ENCODE peak calls at places on chromosomes 12 and 14, in ten cellular contexts. Q is heart right ventricle; X is uterus; J is endodermal cell; W is A549; E is left lung; L is neural progenitor cell; F is CD8-positive, alpha-beta T cell; K is GM12878; S is stomach. O is an unnamed sample. For H3K4me1, the result is how much of the 10 kb centered on the place peaks cover.

GRCh38 chr12:103962493-103962892 is 3.2 kb upstream of the TDG start:
- DNase-seq in Q (no peak), X (no peak), J (no peak), W (no peak), E (no peak), L (no peak), F (no peak), K (no peak), S (no peak), O (no peak)

GRCh38 chr14:34851395-34851794 is 23.8 kb downstream of the BAZ1A start:
- DNase-seq in Q (no peak), X (no peak), J (no peak), W (peak), E (no peak), L (no peak), F (no peak), K (no peak), S (no peak), O (no peak)

GRCh38 chr12:95218164-95218851 is 701 bp downstream of the VEZT start:
- DNase-seq in Q (no peak), X (no peak), J (no peak), W (no peak), E (no peak), L (no peak), F (no peak), K (peak), S (no peak), O (no peak)

GRCh38 chr12:132272706-132273105 is 56.7 kb downstream of the GALNT9 start:
- DNase-seq in Q (no peak), X (no peak), J (no peak), W (no peak), E (peak), L (no peak), F (no peak), K (no peak), S (no peak), O (no peak)

GRCh38 chr12:51740536-51740935 is 108.0 kb downstream of the FIGNL2 start:
- DNase-seq in Q (no peak), X (no peak), J (no peak), W (no peak), E (no peak), L (no peak), F (no peak), K (no peak), S (no peak), O (no peak)

GRCh38 chr14:31717294-31718085 is 156.3 kb downstream of the NUBPL start:
- DNase-seq in Q (no peak), X (no peak), J (no peak), W (no peak), E (no peak), L (no peak), F (no peak), K (no peak), S (no peak), O (no peak)

GRCh38 chr12:133234971-133235370 is 706 bp downstream of the ANHX start:
- DNase-seq in Q (no peak), X (no peak), J (no peak), W (no peak), E (no peak), L (no peak), F (no peak), K (no peak), S (no peak), O (no peak)

GRCh38 chr14:54329082-54329695 is 67.6 kb upstream of the CDKN3 start:
- DNase-seq in Q (no peak), X (peak), J (peak), W (peak), E (no peak), L (peak), F (no peak), K (no peak), S (peak), O (peak)

GRCh38 chr12:118358607-118359540 is 13.8 kb downstream of the TAOK3 start:
- DNase-seq in Q (no peak), X (no peak), J (no peak), W (peak), E (no peak), L (no peak), F (no peak), K (no peak), S (no peak), O (no peak)

GRCh38 chr14:97298331-97298730 is 501.1 kb downstream of the VRK1 start:
- DNase-seq in Q (no peak), X (no peak), J (peak), W (peak), E (no peak), L (peak), F (no peak), K (no peak), S (no peak), O (peak)

GRCh38 chr14:55500219-55500701 is 59.8 kb upstream of the TBPL2 start:
- DNase-seq in Q (no peak), X (no peak), J (no peak), W (no peak), E (no peak), L (no peak), F (no peak), K (no peak), S (no peak), O (no peak)

GRCh38 chr12:113485330-113485729 is 13.7 kb upstream of the LHX5 start:
- DNase-seq in Q (no peak), X (no peak), J (peak), W (no peak), E (no peak), L (peak), F (no peak), K (no peak), S (no peak), O (no peak)

GRCh38 chr12:106080111-106080732 is 58.5 kb downstream of the NUAK1 start:
- DNase-seq in Q (no peak), X (peak), J (peak), W (no peak), E (no peak), L (peak), F (no peak), K (no peak), S (no peak), O (no peak)

GRCh38 chr14:61326149-61326548 is 4.8 kb downstream of the PRKCH start:
- DNase-seq in Q (no peak), X (no peak), J (no peak), W (no peak), E (no peak), L (no peak), F (no peak), K (no peak), S (no peak), O (no peak)

GRCh38 chr12:32302218-32302826 is 97.0 kb upstream of the FGD4 start:
- DNase-seq in Q (no peak), X (no peak), J (peak), W (no peak), E (no peak), L (peak), F (no peak), K (peak), S (no peak), O (peak)

GRCh38 chr12:27818421-27818918 is 38.4 kb upstream of the MANSC4 start:
- DNase-seq in Q (no peak), X (peak), J (no peak), W (no peak), E (no peak), L (no peak), F (no peak), K (no peak), S (no peak), O (no peak)

DNA sequence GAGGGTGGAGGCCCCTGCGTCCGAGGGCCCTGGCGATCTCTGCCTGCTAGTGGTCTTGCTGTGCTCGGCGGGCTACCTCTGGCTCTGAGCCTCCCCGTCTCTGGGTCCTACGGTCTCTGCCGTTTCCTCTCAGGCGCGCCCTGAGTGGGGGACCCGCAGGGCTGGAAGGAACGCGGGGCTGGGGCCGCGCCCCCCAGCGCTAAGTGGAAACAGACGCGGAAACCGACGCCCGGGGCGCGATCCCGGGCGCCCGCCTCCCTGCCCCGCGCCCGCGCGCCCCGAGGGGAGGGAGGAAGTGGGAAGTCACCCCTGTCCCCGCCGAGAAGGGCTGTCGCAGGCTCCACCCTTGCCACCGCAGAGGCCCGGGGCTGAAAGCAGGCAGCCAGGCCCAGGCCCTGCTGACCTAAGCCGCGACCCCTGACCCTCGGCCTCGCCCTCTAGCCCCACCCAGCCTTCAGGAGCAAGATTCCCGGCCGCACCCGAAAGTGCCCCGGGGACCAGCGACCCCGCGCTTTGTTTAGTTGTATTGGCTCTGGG is 831 bp downstream of the CRIP1 start:
- DNase-seq in Q (peak), X (peak), J (no peak), W (no peak), E (peak), L (peak), F (peak), K (no peak), S (peak), O (no peak)
- H3K4me3 ChIP-seq in Q (peak), X (peak), J (no peak), W (peak), E (peak), L (peak), F (peak), K (peak), S (peak), O (peak)

GRCh38 chr12:8831116-8831515 is 8.7 kb downstream of the A2ML1 start:
- DNase-seq in Q (no peak), X (no peak), J (no peak), W (no peak), E (no peak), L (no peak), F (no peak), K (no peak), S (no peak), O (no peak)
- TF ChIP-seq CTCF in Q (no peak), X (no peak), J (no peak), W (no peak), E (no peak), L (no peak), F (no peak), K (no peak), S (no peak), O (no peak)

GRCh38 chr14:25049127-25049558 is 804 bp downstream of the STXBP6 start:
- DNase-seq in Q (peak), X (no peak), J (peak), W (no peak), E (no peak), L (no peak), F (no peak), K (no peak), S (no peak), O (no peak)
- H3K4me1 ChIP-seq in Q (under half), X (under half), J (under half), W (under half), E (under half), L (under half), F (under half), K (under half), S (under half), O (under half)

GRCh38 chr12:57996520-57996919 is 55.2 kb downstream of the ATP23 start:
- DNase-seq in Q (no peak), X (no peak), J (no peak), W (no peak), E (no peak), L (no peak), F (no peak), K (no peak), S (no peak), O (no peak)

GRCh38 chr12:57998251-57998650 is 56.9 kb downstream of the ATP23 start:
- DNase-seq in Q (no peak), X (no peak), J (no peak), W (no peak), E (no peak), L (no peak), F (no peak), K (no peak), S (no peak), O (no peak)

GRCh38 chr12:58000499-58000898 is 59.1 kb downstream of the ATP23 start:
- DNase-seq in Q (no peak), X (no peak), J (no peak), W (no peak), E (no peak), L (no peak), F (no peak), K (no peak), S (no peak), O (no peak)
- H3K4me3 ChIP-seq in Q (no peak), X (no peak), J (no peak), W (no peak), E (no peak), L (no peak), F (no peak), K (no peak), S (no peak), O (no peak)

GRCh38 chr12:110282343-110282860 is 1.4 kb downstream of the ATP2A2 start:
- DNase-seq in Q (no peak), X (no peak), J (no peak), W (no peak), E (no peak), L (no peak), F (no peak), K (no peak), S (no peak), O (no peak)

GRCh38 chr12:110279976-110280783 is 867 bp upstream of the ATP2A2 start:
- DNase-seq in Q (peak), X (no peak), J (peak), W (peak), E (no peak), L (peak), F (peak), K (no peak), S (peak), O (no peak)

GRCh38 chr12:110279561-110279960 is 1.5 kb upstream of the ATP2A2 start:
- DNase-seq in Q (no peak), X (no peak), J (peak), W (no peak), E (no peak), L (peak), F (no peak), K (no peak), S (no peak), O (no peak)

GRCh38 chr12:110281549-110282342 is 699 bp downstream of the ATP2A2 start:
- DNase-seq in Q (peak), X (peak), J (peak), W (peak), E (peak), L (no peak), F (peak), K (no peak), S (peak), O (peak)

DNA sequence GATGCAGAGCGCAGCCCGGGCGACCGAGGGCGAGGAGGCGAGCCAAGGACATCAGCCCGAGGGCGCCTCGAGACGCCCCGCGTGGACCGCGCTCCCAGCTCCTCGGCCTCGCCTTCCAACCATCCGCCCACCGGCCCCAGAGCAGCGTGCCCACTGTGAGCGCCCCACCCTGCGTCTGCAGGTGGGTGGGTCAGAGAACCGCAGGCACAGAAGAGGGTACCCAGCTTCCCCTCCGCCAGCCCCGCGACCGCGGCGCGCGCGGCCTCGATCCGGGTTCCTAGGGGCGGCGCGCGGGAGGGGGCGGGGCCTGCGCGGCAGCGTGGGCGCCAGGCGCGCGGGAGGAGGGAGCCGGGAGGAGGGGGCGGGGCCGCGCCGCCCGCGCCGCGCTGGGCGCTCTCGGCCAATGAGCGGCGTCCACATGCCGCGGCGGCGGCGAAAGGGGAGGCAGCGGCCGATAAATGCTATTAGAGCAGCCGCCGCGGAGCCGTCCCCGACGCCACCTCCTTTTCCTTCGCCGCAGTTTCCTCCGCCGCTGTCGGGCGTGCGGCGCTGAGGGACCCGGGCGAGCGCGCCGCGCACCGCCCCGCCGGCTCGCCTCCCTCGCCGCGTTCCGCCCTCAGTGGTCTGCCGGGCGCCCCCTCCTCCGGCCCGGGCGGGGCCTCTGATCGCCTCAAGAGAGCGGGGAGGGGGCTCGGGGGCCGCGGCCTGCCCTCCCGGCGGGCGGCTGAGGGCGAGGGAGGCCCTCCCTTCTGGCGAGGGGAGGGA is at the start of gene ATP2A2:
- DNase-seq in Q (peak), X (peak), J (peak), W (peak), E (peak), L (peak), F (peak), K (peak), S (peak), O (peak)
- TF ChIP-seq CTCF in Q (no peak), X (no peak), J (no peak), W (no peak), E (no peak), L (no peak), F (no peak), K (no peak), S (no peak), O (no peak)

GRCh38 chr14:99266181-99267178 is 5.5 kb downstream of the BCL11B start:
- DNase-seq in Q (peak), X (peak), J (peak), W (peak), E (peak), L (peak), F (peak), K (no peak), S (peak), O (peak)
- H3K4me1 ChIP-seq in Q (under half), X (under half), J (under half), W (under half), E (under half), L (under half), F (under half), K (under half), S (under half), O (under half)

GRCh38 chr12:57935839-57936512 is 5.4 kb upstream of the ATP23 start:
- DNase-seq in Q (peak), X (peak), J (peak), W (peak), E (peak), L (peak), F (peak), K (peak), S (peak), O (peak)

GRCh38 chr12:57940052-57940914 is 1.1 kb upstream of the ATP23 start:
- DNase-seq in Q (no peak), X (no peak), J (no peak), W (no peak), E (no peak), L (no peak), F (no peak), K (no peak), S (no peak), O (no peak)

GRCh38 chr12:57939291-57939690 is 2.1 kb upstream of the ATP23 start:
- DNase-seq in Q (no peak), X (no peak), J (no peak), W (no peak), E (no peak), L (no peak), F (no peak), K (no peak), S (no peak), O (no peak)

GRCh38 chr12:57934804-57935203 is 6.6 kb upstream of the ATP23 start:
- DNase-seq in Q (no peak), X (no peak), J (no peak), W (no peak), E (no peak), L (no peak), F (no peak), K (no peak), S (no peak), O (no peak)

GRCh38 chr12:57936513-57936883 is 4.9 kb upstream of the ATP23 start:
- DNase-seq in Q (no peak), X (no peak), J (no peak), W (no peak), E (no peak), L (no peak), F (no peak), K (no peak), S (no peak), O (no peak)
- H3K4me3 ChIP-seq in Q (peak), X (peak), J (peak), W (peak), E (peak), L (peak), F (no peak), K (peak), S (peak), O (peak)

DNA sequence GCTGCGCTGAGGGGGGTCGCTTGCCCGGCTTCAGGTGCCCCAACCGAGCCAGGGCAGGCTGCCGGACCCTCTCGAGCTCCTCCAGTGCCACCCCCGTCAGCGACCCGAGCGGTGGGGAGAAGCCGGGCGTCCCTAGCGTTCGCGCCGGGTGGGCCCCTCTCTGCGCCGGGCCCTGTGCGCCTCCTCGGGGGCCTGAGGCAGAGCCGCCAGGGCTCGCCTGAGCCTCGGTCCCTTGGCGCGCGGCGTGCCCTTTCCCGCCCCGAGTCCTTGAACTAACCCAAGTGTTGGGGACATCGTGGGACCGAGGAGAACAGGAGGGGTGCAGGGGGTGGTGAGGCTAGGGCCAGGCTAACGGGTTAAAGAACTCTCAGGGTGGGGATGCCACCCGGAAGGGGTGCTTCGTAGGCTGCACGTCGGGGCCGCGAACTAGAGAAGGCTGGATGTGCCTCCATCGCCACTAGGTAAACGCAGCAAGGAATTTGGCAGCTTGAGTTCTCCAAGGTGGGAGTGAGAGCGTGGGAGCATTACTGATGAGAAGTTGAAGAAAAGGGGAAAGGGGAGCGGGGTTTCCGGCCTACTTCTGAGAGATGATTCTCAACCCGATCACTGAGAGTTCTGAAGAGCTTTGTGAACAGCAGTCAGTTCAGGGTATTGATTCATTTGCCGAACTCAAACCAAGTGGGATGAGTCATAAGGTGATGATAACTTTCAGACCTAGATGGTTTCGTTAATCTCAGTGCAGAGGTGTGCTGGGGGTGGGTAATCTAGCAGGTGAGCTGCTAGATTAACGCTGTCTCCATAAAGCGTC is 618 bp downstream of the RNF34 start:
- DNase-seq in Q (peak), X (no peak), J (peak), W (peak), E (peak), L (peak), F (peak), K (peak), S (peak), O (peak)
- TF ChIP-seq CTCF in Q (no peak), X (no peak), J (no peak), W (no peak), E (no peak), L (no peak), F (no peak), K (no peak), S (no peak), O (no peak)

GRCh38 chr14:59333235-59333634 is 131.9 kb downstream of the GPR135 start:
- DNase-seq in Q (no peak), X (no peak), J (no peak), W (no peak), E (no peak), L (no peak), F (no peak), K (no peak), S (no peak), O (no peak)
- H3K4me1 ChIP-seq in Q (half or more), X (under half), J (under half), W (under half), E (half or more), L (half or more), F (under half), K (under half), S (under half), O (under half)

O was measured in BE2C.